ENCODE peak calls at places on chromosomes 6 and 20, in five cellular contexts. V is neural crest cell; Q is activated T-cell treated with anti-CD3 and anti-CD28 coated beads for 1 hour; R is CD4-positive, alpha-beta memory T cell; E is lower leg skin. H is an unnamed sample.

GRCh38 chr6:82385961-82386360 is 22.3 kb downstream of the TPBG start:
- DNase-seq in E (no peak), R (no peak), Q (no peak), V (no peak), H (no peak)

GRCh38 chr20:48260370-48260769 is 475.1 kb upstream of the SULF2 start:
- DNase-seq in V (no peak), Q (no peak), R (no peak), E (peak), H (no peak)

GRCh38 chr20:59684685-59685212 is 80.4 kb downstream of the PHACTR3 start:
- DNase-seq in E (peak), V (no peak), Q (no peak), R (no peak), H (no peak)

GRCh38 chr6:154874684-154875594 is 120.2 kb upstream of the TIAM2 start:
- DNase-seq in E (no peak), Q (no peak), V (no peak), R (no peak), H (no peak)

GRCh38 chr20:19456600-19457390 is 244.4 kb downstream of the SLC24A3 start:
- DNase-seq in E (peak), V (no peak), Q (no peak), R (no peak), H (no peak)

GRCh38 chr6:21769405-21769851 is 175.9 kb downstream of the SOX4 start:
- DNase-seq in Q (no peak), R (no peak), V (no peak), E (no peak), H (no peak)

GRCh38 chr6:156557269-156557885 is 219.8 kb upstream of the ARID1B start:
- DNase-seq in Q (no peak), R (no peak), V (no peak), E (peak), H (no peak)

GRCh38 chr6:56144538-56145324 is 102.6 kb downstream of the COL21A1 start:
- DNase-seq in R (no peak), Q (no peak), E (no peak), V (no peak), H (no peak)

GRCh38 chr6:102085257-102085656 is 691.7 kb downstream of the GRIK2 start:
- DNase-seq in V (no peak), E (no peak), Q (no peak), R (no peak), H (no peak)

GRCh38 chr6:105459884-105460283 is 57.0 kb upstream of the PREP start:
- DNase-seq in E (no peak), V (no peak), Q (no peak), R (no peak), H (no peak)

GRCh38 chr20:25195962-25196700 is 619 bp downstream of the ENTPD6 start:
- DNase-seq in Q (no peak), V (peak), E (no peak), R (peak), H (no peak)

GRCh38 chr6:127971945-127972391 is 71.1 kb upstream of the THEMIS start:
- DNase-seq in V (no peak), Q (peak), E (no peak), R (peak), H (no peak)

GRCh38 chr6:74161380-74161779 is 465.4 kb downstream of the CD109 start:
- DNase-seq in Q (no peak), R (no peak), V (no peak), E (no peak), H (no peak)

GRCh38 chr6:166671434-166672061 is 44.5 kb upstream of the RPS6KA2 start:
- DNase-seq in Q (no peak), R (no peak), V (no peak), E (no peak), H (no peak)

GRCh38 chr20:54726687-54727086 is 251.3 kb downstream of the DOK5 start:
- DNase-seq in R (no peak), E (no peak), Q (no peak), V (no peak), H (no peak)